ENCODE peak calls at places on chromosomes 12 and 14, in ten cellular contexts. One of them, this sample, is unnamed.

GRCh38 chr12:48771588-48772112 is 17.2 kb downstream of the ADCY6 start:
- DNase-seq in mucosa of descending colon: no peak
- DNase-seq in CD4-positive, alpha-beta T cell: no peak
- DNase-seq in RPMI8226: no peak
- DNase-seq in heart left ventricle: no peak
- DNase-seq in activated naive CD8-positive, alpha-beta T cell treated with anti-CD3 and anti-CD28 coated beads, Interleukin-2, amount 10 ng/mL, durations not matched to agents 7 days and 5 days: no peak
- DNase-seq in SK-N-DZ: no peak
- DNase-seq in cortex of kidney: no peak
- DNase-seq in activated CD4-positive, alpha-beta T cell treated with anti-CD3 and anti-CD28 coated beads for 36 hours: no peak
- DNase-seq in NCI-H345: no peak
- DNase-seq in this sample: no peak

GRCh38 chr14:90034835-90035525 is 26.8 kb upstream of the KCNK13 start:
- DNase-seq in mucosa of descending colon: no peak
- DNase-seq in CD4-positive, alpha-beta T cell: no peak
- DNase-seq in RPMI8226: no peak
- DNase-seq in heart left ventricle: no peak
- DNase-seq in activated naive CD8-positive, alpha-beta T cell treated with anti-CD3 and anti-CD28 coated beads, Interleukin-2, amount 10 ng/mL, durations not matched to agents 7 days and 5 days: no peak
- DNase-seq in SK-N-DZ: no peak
- DNase-seq in cortex of kidney: no peak
- DNase-seq in activated CD4-positive, alpha-beta T cell treated with anti-CD3 and anti-CD28 coated beads for 36 hours: no peak
- DNase-seq in NCI-H345: no peak
- DNase-seq in this sample: no peak

GRCh38 chr12:115791331-115791730 is 486.2 kb downstream of the MED13L start:
- DNase-seq in mucosa of descending colon: no peak
- DNase-seq in CD4-positive, alpha-beta T cell: no peak
- DNase-seq in RPMI8226: no peak
- DNase-seq in heart left ventricle: peak
- DNase-seq in activated naive CD8-positive, alpha-beta T cell treated with anti-CD3 and anti-CD28 coated beads, Interleukin-2, amount 10 ng/mL, durations not matched to agents 7 days and 5 days: no peak
- DNase-seq in SK-N-DZ: no peak
- DNase-seq in cortex of kidney: no peak
- DNase-seq in activated CD4-positive, alpha-beta T cell treated with anti-CD3 and anti-CD28 coated beads for 36 hours: no peak
- DNase-seq in NCI-H345: no peak
- DNase-seq in this sample: no peak

GRCh38 chr12:10406725-10407124 is 2.8 kb downstream of the KLRC4 start:
- DNase-seq in mucosa of descending colon: no peak
- DNase-seq in CD4-positive, alpha-beta T cell: no peak
- DNase-seq in RPMI8226: no peak
- DNase-seq in heart left ventricle: peak
- DNase-seq in activated naive CD8-positive, alpha-beta T cell treated with anti-CD3 and anti-CD28 coated beads, Interleukin-2, amount 10 ng/mL, durations not matched to agents 7 days and 5 days: peak
- DNase-seq in SK-N-DZ: no peak
- DNase-seq in cortex of kidney: no peak
- DNase-seq in activated CD4-positive, alpha-beta T cell treated with anti-CD3 and anti-CD28 coated beads for 36 hours: no peak
- DNase-seq in NCI-H345: no peak
- DNase-seq in this sample: no peak

GRCh38 chr12:92973614-92974013 is 44.5 kb upstream of the EEA1 start:
- DNase-seq in mucosa of descending colon: no peak
- DNase-seq in CD4-positive, alpha-beta T cell: no peak
- DNase-seq in RPMI8226: no peak
- DNase-seq in heart left ventricle: no peak
- DNase-seq in activated naive CD8-positive, alpha-beta T cell treated with anti-CD3 and anti-CD28 coated beads, Interleukin-2, amount 10 ng/mL, durations not matched to agents 7 days and 5 days: no peak
- DNase-seq in SK-N-DZ: no peak
- DNase-seq in cortex of kidney: no peak
- DNase-seq in activated CD4-positive, alpha-beta T cell treated with anti-CD3 and anti-CD28 coated beads for 36 hours: no peak
- DNase-seq in NCI-H345: no peak
- DNase-seq in this sample: peak

GRCh38 chr14:29805415-29806123 is 122.1 kb downstream of the PRKD1 start:
- DNase-seq in mucosa of descending colon: no peak
- DNase-seq in CD4-positive, alpha-beta T cell: no peak
- DNase-seq in RPMI8226: peak
- DNase-seq in heart left ventricle: peak
- DNase-seq in activated naive CD8-positive, alpha-beta T cell treated with anti-CD3 and anti-CD28 coated beads, Interleukin-2, amount 10 ng/mL, durations not matched to agents 7 days and 5 days: no peak
- DNase-seq in SK-N-DZ: no peak
- DNase-seq in cortex of kidney: no peak
- DNase-seq in activated CD4-positive, alpha-beta T cell treated with anti-CD3 and anti-CD28 coated beads for 36 hours: peak
- DNase-seq in NCI-H345: peak
- DNase-seq in this sample: peak

GRCh38 chr12:42691991-42692557 is 102.5 kb upstream of the PRICKLE1 start:
- DNase-seq in mucosa of descending colon: no peak
- DNase-seq in CD4-positive, alpha-beta T cell: no peak
- DNase-seq in RPMI8226: no peak
- DNase-seq in heart left ventricle: no peak
- DNase-seq in activated naive CD8-positive, alpha-beta T cell treated with anti-CD3 and anti-CD28 coated beads, Interleukin-2, amount 10 ng/mL, durations not matched to agents 7 days and 5 days: no peak
- DNase-seq in SK-N-DZ: no peak
- DNase-seq in cortex of kidney: no peak
- DNase-seq in activated CD4-positive, alpha-beta T cell treated with anti-CD3 and anti-CD28 coated beads for 36 hours: no peak
- DNase-seq in NCI-H345: no peak
- DNase-seq in this sample: no peak

GRCh38 chr12:96858162-96858561 is 48.9 kb upstream of the NEDD1 start:
- DNase-seq in mucosa of descending colon: no peak
- DNase-seq in CD4-positive, alpha-beta T cell: no peak
- DNase-seq in RPMI8226: no peak
- DNase-seq in heart left ventricle: no peak
- DNase-seq in activated naive CD8-positive, alpha-beta T cell treated with anti-CD3 and anti-CD28 coated beads, Interleukin-2, amount 10 ng/mL, durations not matched to agents 7 days and 5 days: no peak
- DNase-seq in SK-N-DZ: no peak
- DNase-seq in cortex of kidney: no peak
- DNase-seq in activated CD4-positive, alpha-beta T cell treated with anti-CD3 and anti-CD28 coated beads for 36 hours: no peak
- DNase-seq in NCI-H345: no peak
- DNase-seq in this sample: no peak

GRCh38 chr12:2311001-2311778 is 258.4 kb downstream of the CACNA1C start:
- DNase-seq in mucosa of descending colon: no peak
- DNase-seq in CD4-positive, alpha-beta T cell: no peak
- DNase-seq in RPMI8226: no peak
- DNase-seq in heart left ventricle: no peak
- DNase-seq in activated naive CD8-positive, alpha-beta T cell treated with anti-CD3 and anti-CD28 coated beads, Interleukin-2, amount 10 ng/mL, durations not matched to agents 7 days and 5 days: no peak
- DNase-seq in SK-N-DZ: no peak
- DNase-seq in cortex of kidney: no peak
- DNase-seq in activated CD4-positive, alpha-beta T cell treated with anti-CD3 and anti-CD28 coated beads for 36 hours: no peak
- DNase-seq in NCI-H345: no peak
- DNase-seq in this sample: peak

GRCh38 chr12:11939223-11939622 is 131.5 kb upstream of the BCL2L14 start:
- DNase-seq in mucosa of descending colon: no peak
- DNase-seq in CD4-positive, alpha-beta T cell: no peak
- DNase-seq in RPMI8226: no peak
- DNase-seq in heart left ventricle: no peak
- DNase-seq in activated naive CD8-positive, alpha-beta T cell treated with anti-CD3 and anti-CD28 coated beads, Interleukin-2, amount 10 ng/mL, durations not matched to agents 7 days and 5 days: no peak
- DNase-seq in SK-N-DZ: no peak
- DNase-seq in cortex of kidney: no peak
- DNase-seq in activated CD4-positive, alpha-beta T cell treated with anti-CD3 and anti-CD28 coated beads for 36 hours: no peak
- DNase-seq in NCI-H345: no peak
- DNase-seq in this sample: no peak

GRCh38 chr12:46179693-46180452 is 89.0 kb downstream of the SLC38A1 start:
- DNase-seq in mucosa of descending colon: no peak
- DNase-seq in CD4-positive, alpha-beta T cell: no peak
- DNase-seq in RPMI8226: no peak
- DNase-seq in heart left ventricle: no peak
- DNase-seq in activated naive CD8-positive, alpha-beta T cell treated with anti-CD3 and anti-CD28 coated beads, Interleukin-2, amount 10 ng/mL, durations not matched to agents 7 days and 5 days: no peak
- DNase-seq in SK-N-DZ: no peak
- DNase-seq in cortex of kidney: no peak
- DNase-seq in activated CD4-positive, alpha-beta T cell treated with anti-CD3 and anti-CD28 coated beads for 36 hours: no peak
- DNase-seq in NCI-H345: no peak
- DNase-seq in this sample: no peak

GRCh38 chr12:70920891-70921290 is 353 bp upstream of the PTPRR start:
- DNase-seq in mucosa of descending colon: no peak
- DNase-seq in CD4-positive, alpha-beta T cell: no peak
- DNase-seq in RPMI8226: no peak
- DNase-seq in heart left ventricle: no peak
- DNase-seq in activated naive CD8-positive, alpha-beta T cell treated with anti-CD3 and anti-CD28 coated beads, Interleukin-2, amount 10 ng/mL, durations not matched to agents 7 days and 5 days: no peak
- DNase-seq in SK-N-DZ: peak
- DNase-seq in cortex of kidney: no peak
- DNase-seq in activated CD4-positive, alpha-beta T cell treated with anti-CD3 and anti-CD28 coated beads for 36 hours: no peak
- DNase-seq in NCI-H345: no peak
- DNase-seq in this sample: no peak